ENCODE peak calls at places on chromosome 9, in five cellular contexts. U is A549, E is ovary, V is body of pancreas, I is HepG2. Y is an unnamed sample.

GRCh38 chr9:34375901-34376595 is 650 bp downstream of the MYORG start:
- DNase-seq in E (peak; percentile 50), V (peak; percentile 77), U (peak; percentile 57), I (peak; percentile 69), Y (peak; percentile 69)

GRCh38 chr9:134407123-134407779 is 81.0 kb downstream of the RXRA start:
- DNase-seq in E (peak; percentile 87), U (peak; percentile 96), V (peak; percentile 92), I (no peak), Y (peak; percentile 96)

GRCh38 chr9:99828417-99829176 is 6.9 kb downstream of the NR4A3 start:
- DNase-seq in V (no peak), I (no peak), U (no peak), E (peak; percentile 40), Y (peak; percentile 9)

GRCh38 chr9:112852741-112853505 is 37.8 kb downstream of the SLC46A2 start:
- DNase-seq in I (no peak), U (no peak), V (no peak), E (no peak), Y (no peak)

GRCh38 chr9:22139261-22139660 is 130.2 kb upstream of the CDKN2B start:
- DNase-seq in I (no peak), U (no peak), E (no peak), V (no peak), Y (no peak)

GRCh38 chr9:128108784-128109709 is 18.5 kb downstream of the PTGES2 start:
- DNase-seq in E (peak; percentile 47), U (no peak), I (no peak), V (no peak), Y (no peak)

GRCh38 chr9:71643330-71643729 is 125.0 kb downstream of the CEMIP2 start:
- DNase-seq in V (no peak), I (no peak), U (no peak), E (no peak), Y (no peak)

GRCh38 chr9:136237486-136238341 is 7.9 kb downstream of the QSOX2 start:
- DNase-seq in I (no peak), V (peak; percentile 33), E (no peak), U (no peak), Y (no peak)

GRCh38 chr9:10387282-10387681 is 225.5 kb downstream of the PTPRD start:
- DNase-seq in U (no peak), E (no peak), I (no peak), V (no peak), Y (no peak)

GRCh38 chr9:70137577-70137976 is 93.9 kb downstream of the MAMDC2 start:
- DNase-seq in I (no peak), V (no peak), E (no peak), U (no peak), Y (no peak)

GRCh38 chr9:87798276-87798833 is 72.4 kb downstream of the CTSL start:
- DNase-seq in E (no peak), U (peak; percentile 28), I (no peak), V (no peak), Y (no peak)

GRCh38 chr9:134454386-134454978 is 128.2 kb downstream of the RXRA start:
- DNase-seq in I (no peak), V (no peak), U (no peak), E (peak; percentile 53), Y (no peak)

GRCh38 chr9:98943682-98944129 is at the start of gene COL15A1:
- DNase-seq in U (peak; percentile 9), E (peak; percentile 84), V (peak; percentile 27), I (no peak), Y (no peak)

GRCh38 chr9:133238272-133238850 is 29.3 kb upstream of the OBP2B start:
- DNase-seq in E (peak; percentile 99), U (peak; percentile 88), I (peak; percentile 72), V (peak; percentile 65), Y (peak; percentile 92)

GRCh38 chr9:124749811-124750210 is 21.3 kb downstream of the NR6A1 start:
- DNase-seq in U (no peak), E (no peak), I (no peak), V (no peak), Y (no peak)

GRCh38 chr9:89471390-89471789 is 26.5 kb downstream of the SEMA4D start:
- DNase-seq in U (no peak), E (no peak), V (no peak), I (no peak), Y (no peak)

GRCh38 chr9:92746567-92747458 is 17.8 kb downstream of the BICD2 start:
- DNase-seq in I (peak; percentile 56), V (peak; percentile 8), E (no peak), U (no peak), Y (no peak)

GRCh38 chr9:99049641-99050040 is 55.3 kb upstream of the TGFBR1 start:
- DNase-seq in U (no peak), V (no peak), E (no peak), I (no peak), Y (no peak)

GRCh38 chr9:75152416-75152815 is 64.1 kb downstream of the OSTF1 start:
- DNase-seq in U (no peak), I (no peak), V (no peak), E (no peak), Y (no peak)

GRCh38 chr9:87725356-87725899 is 491 bp upstream of the CTSL start:
- DNase-seq in U (peak; percentile 40), V (no peak), I (no peak), E (peak; percentile 58), Y (no peak)

GRCh38 chr9:89597711-89598707 is 6.8 kb upstream of the GADD45G start:
- DNase-seq in E (peak; percentile 59), I (peak; percentile 46), U (peak; percentile 66), V (peak; percentile 66), Y (peak; percentile 63)

GRCh38 chr9:80885894-80886293 is 803.5 kb downstream of the TLE1 start:
- DNase-seq in U (no peak), I (no peak), V (no peak), E (peak; percentile 64), Y (no peak)

GRCh38 chr9:7536310-7536939 is 263.2 kb downstream of the DMAC1 start:
- DNase-seq in I (peak; percentile 45), U (peak; percentile 54), V (peak; percentile 53), E (peak; percentile 33), Y (peak; percentile 62)

GRCh38 chr9:120857902-120858301 is 15.2 kb upstream of the PSMD5 start:
- DNase-seq in I (no peak), E (no peak), V (no peak), U (no peak), Y (no peak)

GRCh38 chr9:120857481-120857880 is 14.8 kb upstream of the PSMD5 start:
- DNase-seq in V (peak; percentile 54), U (no peak), I (no peak), E (no peak), Y (no peak)

GRCh38 chr9:120856700-120857099 is 14.0 kb upstream of the PSMD5 start:
- DNase-seq in V (peak; percentile 89), E (no peak), U (no peak), I (no peak), Y (peak; percentile 34)

GRCh38 chr9:120854596-120855327 is 12.0 kb upstream of the PSMD5 start:
- DNase-seq in E (no peak), I (no peak), V (no peak), U (no peak), Y (no peak)

DNA sequence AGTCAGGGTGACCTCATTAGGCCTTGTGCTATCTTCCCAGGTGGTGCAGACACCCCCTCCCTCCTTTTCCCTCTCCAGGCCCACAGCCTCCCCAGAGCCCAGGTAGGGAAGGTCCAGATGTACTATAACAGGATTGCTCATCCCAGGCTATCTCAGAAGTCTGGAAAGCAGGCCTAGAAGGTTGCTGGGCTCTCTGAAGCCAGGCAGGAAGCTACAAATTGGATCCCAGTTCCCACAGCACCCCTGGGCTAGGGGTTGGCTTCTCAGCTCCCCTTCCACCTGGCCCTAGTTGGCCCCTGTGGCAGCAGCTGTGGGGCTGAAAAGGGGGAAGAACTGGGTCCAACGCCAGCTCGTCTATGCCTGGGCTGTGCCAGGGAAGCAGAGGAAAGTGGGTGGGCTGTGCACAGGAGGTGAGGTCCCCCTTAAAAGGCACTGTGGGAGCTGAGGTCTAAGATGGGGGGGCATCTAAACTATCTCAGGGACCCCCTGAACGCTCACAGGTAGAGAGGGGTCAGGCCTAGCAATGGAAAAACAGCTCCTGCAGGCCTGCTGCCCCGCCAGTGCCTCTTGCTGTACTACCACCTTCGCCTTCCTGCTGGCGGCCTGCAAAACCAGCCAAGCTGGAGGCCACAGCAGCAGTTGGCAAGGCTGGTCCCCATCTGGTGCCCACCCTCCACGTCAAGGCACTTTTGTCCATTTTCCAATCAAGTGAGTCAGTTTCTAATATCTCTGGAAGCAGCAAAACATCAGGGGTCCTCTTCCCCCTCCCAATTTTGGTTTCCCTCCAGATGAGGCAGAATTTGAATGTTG is 13.3 kb upstream of the PSMD5 start:
- DNase-seq in V (no peak), I (no peak), E (no peak), U (no peak), Y (no peak)
- TF ChIP-seq POLR2A in V (no peak), I (no peak), E (no peak), U (no peak), Y (no peak)

GRCh38 chr9:13480688-13481087 is 201.2 kb upstream of the MPDZ start:
- DNase-seq in V (no peak), U (no peak), I (no peak), E (no peak), Y (no peak)

GRCh38 chr9:13478637-13479036 is 199.1 kb upstream of the MPDZ start:
- DNase-seq in U (no peak), I (no peak), E (no peak), V (no peak), Y (no peak)

GRCh38 chr9:13479071-13479470 is 199.6 kb upstream of the MPDZ start:
- DNase-seq in V (no peak), I (no peak), E (no peak), U (no peak), Y (no peak)

GRCh38 chr9:13484186-13484585 is 204.7 kb upstream of the MPDZ start:
- DNase-seq in E (no peak), V (no peak), U (no peak), I (no peak), Y (no peak)

GRCh38 chr9:13481274-13481673 is 201.8 kb upstream of the MPDZ start:
- DNase-seq in V (no peak), I (no peak), U (no peak), E (no peak), Y (no peak)
- H3K4me1 ChIP-seq in V (no peaks in the 10 kb centered on the region), I (no peaks in the 10 kb centered on the region), U (no peaks in the 10 kb centered on the region), E (peaks cover 2% of the 10 kb centered on the region), Y (peaks cover 7% of the 10 kb centered on the region)

DNA sequence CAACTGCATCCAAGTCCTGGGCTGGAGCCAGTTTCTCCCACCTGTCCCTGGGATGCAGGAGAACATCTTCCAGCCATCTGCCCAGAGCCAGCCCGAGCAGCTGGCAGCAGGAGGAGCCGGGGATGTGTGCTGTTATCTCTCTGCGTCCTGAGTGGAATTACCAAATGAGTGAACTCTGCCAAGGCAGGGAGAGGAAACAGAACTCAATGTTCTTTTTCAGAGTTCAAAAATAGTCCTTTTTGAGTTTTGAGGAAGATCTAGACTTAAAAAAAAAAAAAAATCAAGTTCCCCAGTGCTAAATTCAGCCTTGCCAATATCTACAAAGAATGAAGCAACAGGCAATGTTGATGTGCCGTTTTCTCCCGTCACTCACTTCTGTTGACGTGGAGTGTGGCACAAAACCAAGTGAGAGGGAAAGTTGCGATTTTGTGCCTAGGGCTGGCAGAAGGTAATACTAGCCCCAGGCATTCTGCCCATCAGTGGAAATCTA is 56.2 kb downstream of the TMOD1 start:
- DNase-seq in U (no peak), I (no peak), V (peak; percentile 82), E (peak; percentile 88), Y (peak; percentile 85)
- TF ChIP-seq POLR2A in U (no peak), I (no peak), V (no peak), E (peak; percentile 77), Y (no peak)

DNA sequence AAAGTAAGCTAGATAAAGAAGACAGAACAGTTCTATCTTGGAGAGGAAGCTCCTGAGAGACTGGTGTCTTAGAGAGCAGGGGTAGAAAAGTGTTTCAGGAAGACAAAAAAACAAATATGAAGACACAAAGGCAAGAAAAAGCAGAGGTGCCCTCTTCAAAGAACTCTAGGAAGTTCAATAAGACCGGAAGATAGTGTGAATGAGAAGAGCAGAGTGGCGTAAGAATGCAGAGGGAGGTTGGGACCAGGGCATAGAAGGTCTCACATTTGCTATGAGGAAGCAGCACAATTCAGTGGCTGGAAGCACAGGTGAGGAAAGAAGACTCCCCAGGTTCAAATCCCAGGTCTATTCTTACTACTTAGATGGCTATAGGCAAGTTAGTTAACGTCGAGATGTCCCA is 22.6 kb downstream of the TMEM245 start:
- DNase-seq in U (no peak), E (no peak), I (no peak), V (no peak), Y (no peak)
- H3K4me1 ChIP-seq in U (peaks cover 69% of the 10 kb centered on the region), E (peaks cover 31% of the 10 kb centered on the region), I (peaks cover 59% of the 10 kb centered on the region), V (peaks cover 83% of the 10 kb centered on the region), Y (peaks cover 86% of the 10 kb centered on the region)

Y was measured in thyroid gland.